ENCODE peak calls at places on chromosomes 2 and 18, in six cellular contexts. J is neural progenitor cell, Q is upper lobe of right lung, I is gastrocnemius medialis, C is mesendoderm, Z is left ventricle myocardium inferior. B is an unnamed sample. For H3K36me3, the result is how much of the 10 kb centered on the place peaks cover.

GRCh38 chr2:112577756-112578155 is 6.7 kb upstream of the CHCHD5 start:
- DNase-seq in C (peak), Z (no peak), Q (no peak), J (peak), I (no peak), B (no peak)

GRCh38 chr2:126658910-126659613 is 3.1 kb downstream of the GYPC start:
- DNase-seq in I (peak), Q (peak), Z (peak), C (peak), J (no peak), B (peak)

GRCh38 chr2:161250864-161251436 is 57.3 kb upstream of the PSMD14 start:
- DNase-seq in Q (no peak), C (peak), I (no peak), J (peak), Z (no peak), B (no peak)

GRCh38 chr18:9494778-9495302 is 19.5 kb downstream of the RALBP1 start:
- DNase-seq in Q (no peak), Z (no peak), J (no peak), I (no peak), C (peak), B (no peak)

GRCh38 chr2:188580738-188581137 is 289.1 kb downstream of the GULP1 start:
- DNase-seq in I (no peak), C (no peak), Z (no peak), J (no peak), Q (no peak), B (no peak)

GRCh38 chr2:9771481-9772017 is 71.7 kb upstream of the TAF1B start:
- DNase-seq in Q (no peak), Z (no peak), C (no peak), J (peak), I (no peak), B (no peak)

GRCh38 chr2:168208652-168209051 is 38.7 kb downstream of the STK39 start:
- DNase-seq in Q (no peak), C (peak), J (no peak), Z (no peak), I (no peak), B (no peak)

GRCh38 chr2:24723668-24724067 is 69.5 kb downstream of the PTRHD1 start:
- DNase-seq in I (no peak), Q (no peak), C (no peak), J (no peak), Z (no peak), B (no peak)

GRCh38 chr2:127080941-127081769 is 25.8 kb downstream of the BIN1 start:
- DNase-seq in Q (peak), Z (no peak), C (no peak), I (peak), J (no peak), B (no peak)

GRCh38 chr18:50429207-50429948 is 54.5 kb downstream of the SKA1 start:
- DNase-seq in I (no peak), Z (no peak), J (peak), C (peak), Q (no peak), B (no peak)

GRCh38 chr18:58579561-58580047 is 49.3 kb downstream of the ALPK2 start:
- DNase-seq in I (no peak), J (no peak), Z (no peak), C (peak), Q (no peak), B (no peak)

GRCh38 chr2:75525434-75526308 is 35.1 kb downstream of the EVA1A start:
- DNase-seq in C (no peak), Q (no peak), I (no peak), J (no peak), Z (no peak), B (no peak)

GRCh38 chr2:6184532-6185302 is 492.5 kb downstream of the SOX11 start:
- DNase-seq in J (peak), C (no peak), Q (no peak), Z (no peak), I (no peak), B (no peak)

GRCh38 chr2:133633851-133634250 is 65.6 kb upstream of the NCKAP5 start:
- DNase-seq in I (no peak), J (no peak), C (no peak), Z (no peak), Q (no peak), B (no peak)

GRCh38 chr2:149037851-149038250 is 648 bp upstream of the LYPD6B start:
- DNase-seq in C (no peak), Z (no peak), Q (no peak), I (no peak), J (peak), B (no peak)

GRCh38 chr2:19802088-19802806 is 99.5 kb downstream of the TTC32 start:
- DNase-seq in Z (no peak), J (no peak), Q (no peak), I (peak), C (no peak), B (no peak)

GRCh38 chr2:241576293-241576654 is 17.7 kb downstream of the BOK start:
- DNase-seq in C (no peak), J (no peak), Z (peak), I (no peak), Q (peak), B (no peak)

GRCh38 chr2:212592695-212593094 is 54.1 kb upstream of the ERBB4 start:
- DNase-seq in Q (no peak), J (no peak), C (no peak), I (no peak), Z (no peak), B (no peak)

GRCh38 chr2:69755862-69756467 is 14.0 kb downstream of the ANXA4 start:
- DNase-seq in Z (no peak), I (no peak), C (peak), Q (no peak), J (no peak), B (no peak)

GRCh38 chr2:98796775-98797544 is 66.0 kb upstream of the MGAT4A start:
- DNase-seq in Q (no peak), C (no peak), J (no peak), I (no peak), Z (no peak), B (no peak)

GRCh38 chr2:39476524-39476923 is 39.4 kb upstream of the MAP4K3 start:
- DNase-seq in Z (no peak), C (no peak), I (no peak), Q (no peak), J (no peak), B (no peak)
- H3K27ac ChIP-seq in Z (no peak), C (no peak), I (no peak), Q (no peak), J (no peak), B (no peak)

DNA sequence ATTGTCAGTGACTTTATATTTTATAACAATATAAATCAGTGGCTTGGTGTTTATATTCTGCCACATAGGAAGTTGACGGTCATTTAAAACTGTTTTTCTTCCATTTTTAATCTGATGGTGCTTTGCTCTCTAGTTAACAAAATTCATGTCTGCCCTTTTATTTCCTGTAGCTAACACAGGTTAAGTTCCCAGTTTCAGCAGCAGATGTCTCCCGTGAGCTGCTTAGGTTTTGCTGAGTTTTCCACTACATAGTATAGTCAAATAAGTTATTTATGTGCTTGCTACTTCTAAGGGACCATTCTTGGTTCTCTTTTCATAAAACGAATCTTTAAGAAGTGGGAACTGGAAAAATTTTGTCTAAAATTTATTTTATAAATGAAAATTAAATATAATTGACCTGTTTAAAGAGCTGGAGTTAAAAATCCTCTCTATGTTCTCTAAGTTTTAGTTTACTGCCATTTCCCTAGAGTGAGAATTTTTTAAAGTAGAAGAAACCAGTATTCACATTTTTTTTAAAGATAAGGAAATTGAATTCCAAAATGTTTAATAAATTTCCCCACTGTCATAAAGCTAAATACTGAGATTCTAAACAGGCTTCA is 20.6 kb downstream of the HTR2B start:
- DNase-seq in Z (peak), C (peak), J (peak), I (peak), Q (no peak), B (peak)
- H3K36me3 ChIP-seq in Z (under half), C (under half), J (under half), I (under half), Q (under half), B (under half)

GRCh38 chr2:177617849-177618248 is 225.3 kb downstream of the AGPS start:
- DNase-seq in I (no peak), Z (no peak), C (no peak), J (no peak), Q (no peak), B (no peak)
- H3K27ac ChIP-seq in I (peak), Z (peak), C (no peak), J (no peak), Q (peak), B (no peak)

DNA sequence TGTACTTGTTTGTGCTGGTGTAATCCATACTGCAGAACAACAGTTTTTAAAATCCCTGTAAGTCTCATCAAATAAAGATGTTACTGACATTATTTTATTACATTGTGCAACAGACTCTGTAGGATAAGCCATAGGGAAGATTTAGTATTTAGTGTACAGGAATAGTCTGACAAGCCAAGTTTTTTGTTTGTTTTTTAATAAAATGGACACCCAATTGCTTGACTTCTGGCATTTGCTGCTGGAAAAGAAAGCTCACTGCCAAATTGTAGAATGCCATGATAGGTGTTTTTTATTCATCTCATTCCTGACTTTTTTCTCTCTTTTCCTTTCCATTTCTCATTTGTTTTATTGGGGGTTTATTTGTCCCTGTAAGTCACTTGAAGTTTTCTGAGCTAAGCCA is 38.1 kb downstream of the SMARCAL1 start:
- DNase-seq in Q (no peak), C (no peak), I (no peak), Z (no peak), J (no peak), B (no peak)
- H3K36me3 ChIP-seq in Q (half or more), C (under half), I (half or more), Z (half or more), J (under half), B (half or more)

GRCh38 chr2:1603521-1603920 is 140.8 kb downstream of the PXDN start:
- DNase-seq in C (no peak), J (no peak), I (no peak), Z (no peak), Q (no peak), B (no peak)
- H3K27ac ChIP-seq in C (no peak), J (no peak), I (no peak), Z (no peak), Q (no peak), B (no peak)

B was measured in thoracic aorta.